ENCODE peak calls at places on chromosomes 12 and 14, in nine cellular contexts. D is upper lobe of left lung, M is GM12878, B is A549, A is uterus, P is body of pancreas, U is right lobe of liver, S is tibial nerve, F is stomach. V is an unnamed sample. For H3K4me1, the result is how much of the 10 kb centered on the place peaks cover.

GRCh38 chr12:51200156-51200555 is 17.7 kb downstream of the POU6F1 start:
- DNase-seq in M (no peak), S (no peak), P (no peak), B (no peak), F (no peak), A (no peak), D (no peak), U (no peak), V (no peak)

GRCh38 chr12:51678086-51678724 is 87.2 kb downstream of the SCN8A start:
- DNase-seq in M (no peak), F (peak), P (peak), D (peak), A (no peak), U (no peak), S (no peak), B (peak), V (peak)

GRCh38 chr12:125892276-125892675 is 827.0 kb downstream of the AACS start:
- DNase-seq in S (no peak), B (no peak), M (no peak), F (no peak), P (no peak), A (no peak), U (no peak), D (no peak), V (no peak)

GRCh38 chr14:44846232-44846824 is 115.4 kb downstream of the KLHL28 start:
- DNase-seq in F (no peak), A (no peak), P (peak), U (no peak), M (peak), S (no peak), B (peak), D (no peak), V (peak)

GRCh38 chr12:53998174-53998899 is 1.6 kb upstream of the HOXC9 start:
- DNase-seq in A (no peak), M (no peak), P (no peak), D (no peak), B (no peak), F (no peak), U (no peak), S (no peak), V (no peak)

GRCh38 chr14:81303258-81303935 is 82.6 kb upstream of the GTF2A1 start:
- DNase-seq in A (no peak), F (peak), S (no peak), M (peak), P (peak), D (peak), B (no peak), U (peak), V (no peak)

GRCh38 chr14:54133896-54134295 is 177.3 kb upstream of the BMP4 start:
- DNase-seq in S (no peak), D (peak), M (no peak), F (no peak), A (no peak), B (peak), P (no peak), U (no peak), V (no peak)

GRCh38 chr12:3976351-3976938 is 103.2 kb upstream of the PARP11 start:
- DNase-seq in A (no peak), S (no peak), D (no peak), B (no peak), F (no peak), U (no peak), M (no peak), P (no peak), V (no peak)

GRCh38 chr12:90327783-90328743 is 619.4 kb upstream of the ATP2B1 start:
- DNase-seq in S (no peak), M (no peak), D (no peak), B (no peak), P (no peak), A (no peak), F (no peak), U (no peak), V (no peak)

GRCh38 chr12:104975621-104976343 is 10.3 kb upstream of the NOPCHAP1 start:
- DNase-seq in D (no peak), P (no peak), F (no peak), A (no peak), B (no peak), S (no peak), M (no peak), U (no peak), V (no peak)

GRCh38 chr14:71610797-71611196 is 321.4 kb upstream of the RGS6 start:
- DNase-seq in M (no peak), F (no peak), A (no peak), S (no peak), B (no peak), P (no peak), U (no peak), D (no peak), V (no peak)

GRCh38 chr14:24915958-24916595 is 133.9 kb downstream of the STXBP6 start:
- DNase-seq in A (no peak), F (no peak), B (no peak), S (no peak), D (no peak), U (no peak), P (no peak), M (no peak), V (no peak)

GRCh38 chr12:71426648-71427047 is 12.9 kb upstream of the LGR5 start:
- DNase-seq in M (no peak), B (no peak), S (no peak), D (no peak), F (no peak), P (no peak), A (no peak), U (no peak), V (no peak)

GRCh38 chr12:65999564-66000280 is 130.8 kb downstream of the LLPH start:
- DNase-seq in M (no peak), P (no peak), D (no peak), B (no peak), U (no peak), S (no peak), F (no peak), A (no peak), V (no peak)

GRCh38 chr14:100780246-100780645 is 45.7 kb upstream of the MEG3 start:
- DNase-seq in P (no peak), F (peak), M (no peak), S (no peak), B (no peak), A (no peak), U (no peak), D (no peak), V (no peak)

GRCh38 chr12:21860534-21860933 is 80.7 kb downstream of the ABCC9 start:
- DNase-seq in B (no peak), S (no peak), A (no peak), P (no peak), M (no peak), F (no peak), U (no peak), D (no peak), V (no peak)

GRCh38 chr12:48814313-48815280 is 3.7 kb upstream of the CACNB3 start:
- DNase-seq in D (peak), P (peak), S (peak), F (peak), M (peak), A (peak), U (peak), B (peak), V (peak)

GRCh38 chr12:98741615-98742265 is 96.7 kb downstream of the APAF1 start:
- DNase-seq in B (no peak), M (no peak), P (no peak), D (no peak), F (no peak), S (no peak), A (no peak), U (no peak), V (no peak)

GRCh38 chr12:120429368-120429767 is 8.5 kb upstream of the COX6A1 start:
- DNase-seq in P (no peak), B (no peak), A (no peak), F (no peak), S (no peak), U (no peak), M (no peak), D (no peak), V (no peak)

GRCh38 chr14:68461086-68461485 is 331.8 kb downstream of the ZFP36L1 start:
- DNase-seq in P (no peak), M (no peak), D (no peak), F (no peak), U (no peak), B (no peak), S (no peak), A (no peak), V (no peak)

GRCh38 chr14:68460541-68460940 is 332.3 kb downstream of the ZFP36L1 start:
- DNase-seq in F (no peak), D (no peak), B (no peak), U (no peak), A (no peak), S (no peak), P (no peak), M (no peak), V (no peak)

GRCh38 chr14:68458253-68458652 is 334.6 kb downstream of the ZFP36L1 start:
- DNase-seq in A (no peak), M (no peak), D (no peak), B (no peak), U (no peak), F (no peak), S (no peak), P (no peak), V (no peak)

GRCh38 chr14:68458840-68459469 is 333.9 kb downstream of the ZFP36L1 start:
- DNase-seq in S (peak), U (peak), F (peak), B (peak), P (peak), D (peak), M (no peak), A (peak), V (peak)

GRCh38 chr14:68459480-68460136 is 333.3 kb downstream of the ZFP36L1 start:
- DNase-seq in F (no peak), D (no peak), A (no peak), S (no peak), P (no peak), M (no peak), U (no peak), B (no peak), V (no peak)
- H3K27ac ChIP-seq in F (peak), D (peak), A (peak), S (peak), P (peak), M (no peak), U (peak), B (peak), V (peak)

GRCh38 chr14:50531595-50532501 is 521 bp downstream of the MAP4K5 start:
- DNase-seq in P (peak), U (peak), D (peak), M (no peak), F (peak), S (peak), B (no peak), A (peak), V (peak)

GRCh38 chr14:50533806-50534205 is 1.4 kb upstream of the MAP4K5 start:
- DNase-seq in A (no peak), U (no peak), P (no peak), M (no peak), F (no peak), S (no peak), B (no peak), D (no peak), V (no peak)

GRCh38 chr14:50530794-50531193 is 1.6 kb downstream of the MAP4K5 start:
- DNase-seq in D (no peak), B (no peak), S (no peak), F (no peak), M (no peak), A (no peak), U (no peak), P (no peak), V (no peak)

GRCh38 chr14:50533314-50533705 is 941 bp upstream of the MAP4K5 start:
- DNase-seq in B (no peak), D (no peak), A (no peak), M (no peak), S (no peak), F (no peak), P (no peak), U (no peak), V (no peak)

DNA sequence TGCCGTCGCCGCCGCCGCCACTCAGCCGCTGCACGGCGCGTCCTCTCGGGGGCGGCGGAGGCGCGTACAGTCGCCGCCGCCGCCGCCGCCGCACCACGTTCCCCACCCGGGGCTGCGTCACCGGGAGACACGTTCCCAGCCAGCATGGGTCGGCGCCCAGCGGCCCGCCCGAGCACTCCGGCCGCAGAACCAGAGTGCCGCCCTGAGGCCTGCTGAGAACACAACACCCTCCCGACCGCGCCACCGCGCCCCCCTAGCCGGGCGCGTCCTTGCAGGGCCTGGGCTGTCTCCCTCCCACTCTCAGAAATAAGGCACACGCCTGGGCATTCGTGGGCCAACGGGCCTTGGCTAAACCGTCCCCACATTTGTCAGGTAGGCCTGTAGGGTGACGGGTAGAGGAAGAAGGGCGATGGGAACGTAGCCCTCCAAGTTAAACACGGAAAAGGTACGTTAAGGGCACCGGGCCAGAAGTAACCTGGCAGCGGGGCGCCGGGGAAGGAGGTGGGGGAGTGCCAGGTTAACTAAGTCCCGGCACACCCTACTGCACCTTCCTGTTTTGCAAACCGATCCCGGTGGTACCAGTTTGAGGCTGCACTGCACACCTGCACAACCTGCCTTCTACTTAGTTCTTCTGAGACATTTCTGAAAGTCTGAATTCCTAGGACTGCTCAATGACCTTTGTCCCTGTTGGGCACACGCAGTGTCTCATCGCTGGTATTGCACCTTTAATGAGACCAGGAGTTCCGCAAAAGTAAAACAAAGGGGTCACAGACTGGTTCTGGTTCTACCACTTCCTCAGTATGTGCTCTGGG is at the start of gene MAP4K5:
- DNase-seq in S (peak), M (peak), U (peak), P (peak), B (peak), D (peak), A (peak), F (peak), V (peak)
- TF ChIP-seq POLR2A in S (peak), M (no peak), U (peak), P (peak), B (peak), D (no peak), A (peak), F (no peak), V (peak)

GRCh38 chr14:104802120-104802912 is 1.4 kb downstream of the ZBTB42 start:
- DNase-seq in D (no peak), M (no peak), U (peak), S (no peak), A (no peak), F (no peak), B (no peak), P (no peak), V (no peak)
- H3K4me1 ChIP-seq in D (under half), M (under half), U (under half), S (under half), A (under half), F (half or more), B (under half), P (half or more), V (under half)

GRCh38 chr14:94697773-94698556 is 71.9 kb downstream of the GSC start:
- DNase-seq in A (no peak), P (no peak), B (no peak), U (no peak), S (no peak), D (no peak), M (no peak), F (no peak), V (no peak)
- H3K27ac ChIP-seq in A (no peak), P (no peak), B (no peak), U (no peak), S (no peak), D (no peak), M (no peak), F (no peak), V (no peak)